ENCODE peak calls at places on chromosomes 11 and 22, in eight cellular contexts. A is adrenal gland, W is transverse colon, Y is heart left ventricle, P is K562, M is right lobe of liver, E is stomach, G is H1. C is an unnamed sample. For H3K4me1, the result is how much of the 10 kb centered on the place peaks cover.

GRCh38 chr11:62143727-62144126 is 19.9 kb downstream of the INCENP start:
- DNase-seq in A (no peak), W (no peak), Y (no peak), P (no peak), M (no peak), E (peak), G (no peak), C (no peak)

GRCh38 chr22:47406896-47407295 is 644.4 kb downstream of the TBC1D22A start:
- DNase-seq in A (no peak), W (no peak), Y (no peak), P (no peak), M (peak), E (no peak), G (no peak), C (no peak)

GRCh38 chr11:4560462-4560861 is 15.5 kb downstream of the OR52M1 start:
- DNase-seq in A (no peak), W (no peak), Y (no peak), P (no peak), M (no peak), E (no peak), G (no peak), C (no peak)

GRCh38 chr11:86809561-86809960 is 9.2 kb downstream of the PRSS23 start:
- DNase-seq in A (no peak), W (no peak), Y (no peak), P (no peak), M (no peak), E (no peak), G (no peak), C (no peak)

GRCh38 chr11:132228756-132229325 is 858.4 kb downstream of the NTM start:
- DNase-seq in A (no peak), W (no peak), Y (no peak), P (no peak), M (no peak), E (no peak), G (no peak), C (no peak)

GRCh38 chr11:67024410-67024809 is 1.5 kb downstream of the SYT12 start:
- DNase-seq in A (no peak), W (no peak), Y (no peak), P (no peak), M (no peak), E (no peak), G (no peak), C (no peak)

GRCh38 chr11:132402056-132402684 is 1031.8 kb downstream of the NTM start:
- DNase-seq in A (peak), W (peak), Y (peak), P (no peak), M (peak), E (no peak), G (peak), C (no peak)

GRCh38 chr11:63553759-63554158 is 9.4 kb downstream of the PLAAT2 start:
- DNase-seq in A (no peak), W (no peak), Y (no peak), P (no peak), M (no peak), E (no peak), G (no peak), C (no peak)

GRCh38 chr22:17120711-17121234 is 387 bp downstream of the TMEM121B start:
- DNase-seq in A (no peak), W (no peak), Y (no peak), P (peak), M (no peak), E (no peak), G (no peak), C (no peak)

GRCh38 chr11:73856001-73856663 is 20.5 kb downstream of the COA4 start:
- DNase-seq in A (no peak), W (no peak), Y (no peak), P (no peak), M (no peak), E (no peak), G (no peak), C (no peak)

GRCh38 chr22:22176929-22177616 is 67.5 kb upstream of the VPREB1 start:
- DNase-seq in A (no peak), W (no peak), Y (no peak), P (no peak), M (no peak), E (no peak), G (no peak), C (no peak)

GRCh38 chr11:102438311-102439062 is 14.1 kb downstream of the TMEM123 start:
- DNase-seq in A (no peak), W (no peak), Y (no peak), P (no peak), M (no peak), E (peak), G (no peak), C (no peak)

GRCh38 chr11:3880724-3881123 is 25.3 kb downstream of the STIM1 start:
- DNase-seq in A (no peak), W (no peak), Y (no peak), P (no peak), M (no peak), E (no peak), G (no peak), C (no peak)

GRCh38 chr22:39942433-39943213 is 17.6 kb upstream of the TMA7B start:
- DNase-seq in A (no peak), W (no peak), Y (no peak), P (no peak), M (no peak), E (no peak), G (no peak), C (no peak)

GRCh38 chr11:13140028-13140870 is 131.1 kb downstream of the RASSF10 start:
- DNase-seq in A (no peak), W (peak), Y (no peak), P (no peak), M (no peak), E (peak), G (no peak), C (no peak)

GRCh38 chr11:102157219-102157618 is 47.0 kb downstream of the YAP1 start:
- DNase-seq in A (peak), W (peak), Y (peak), P (no peak), M (no peak), E (peak), G (no peak), C (peak)

GRCh38 chr11:6568191-6568918 is 35.1 kb downstream of the RRP8 start:
- DNase-seq in A (peak), W (no peak), Y (peak), P (peak), M (no peak), E (peak), G (no peak), C (no peak)

GRCh38 chr11:68214173-68215086 is 1.3 kb upstream of the KMT5B start:
- DNase-seq in A (peak), W (peak), Y (no peak), P (no peak), M (peak), E (no peak), G (no peak), C (peak)
- TF ChIP-seq POLR2A in A (no peak), W (no peak), Y (no peak), P (no peak), M (no peak), E (no peak), G (no peak), C (no peak)

DNA sequence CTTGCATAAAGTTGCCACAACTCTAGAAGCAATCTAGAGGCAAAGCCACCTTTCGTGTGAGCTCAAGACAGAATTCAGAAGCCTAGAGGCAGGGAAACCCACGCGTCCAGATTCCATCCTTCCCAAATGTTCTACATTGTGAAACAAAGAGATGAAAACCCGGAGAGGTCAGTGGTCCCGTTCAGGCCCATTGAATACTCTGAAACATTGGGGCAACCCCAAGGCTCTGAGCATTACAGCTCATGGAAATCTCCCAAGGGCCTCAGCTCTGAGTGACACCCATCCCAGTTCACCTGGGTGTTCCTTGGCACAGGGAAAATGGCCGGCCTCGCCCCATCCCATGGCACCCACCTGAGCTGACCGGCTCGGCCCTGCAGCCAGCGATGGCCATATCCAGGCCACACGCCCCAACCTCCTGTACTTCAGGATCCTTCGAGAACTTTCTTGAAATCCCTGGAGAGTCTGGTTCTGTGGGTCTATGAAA is 128.6 kb upstream of the FGF3 start:
- DNase-seq in A (no peak), W (no peak), Y (no peak), P (no peak), M (peak), E (no peak), G (no peak), C (no peak)
- H3K4me1 ChIP-seq in A (under half), W (under half), Y (under half), P (half or more), M (under half), E (under half), G (under half), C (under half)

GRCh38 chr22:38504731-38505594 is 1.1 kb downstream of the DDX17 start:
- DNase-seq in A (peak), W (peak), Y (peak), P (peak), M (peak), E (peak), G (no peak), C (peak)
- TF ChIP-seq POLR2A in A (no peak), W (no peak), Y (no peak), P (peak), M (no peak), E (no peak), G (no peak), C (no peak)

GRCh38 chr11:108241370-108242037 is 18.6 kb downstream of the ATM start:
- DNase-seq in A (no peak), W (no peak), Y (no peak), P (no peak), M (no peak), E (no peak), G (no peak), C (no peak)

GRCh38 chr11:108235633-108236032 is 12.8 kb downstream of the ATM start:
- DNase-seq in A (no peak), W (no peak), Y (no peak), P (no peak), M (no peak), E (no peak), G (no peak), C (no peak)

GRCh38 chr11:108237058-108237481 is 14.2 kb downstream of the ATM start:
- DNase-seq in A (no peak), W (no peak), Y (no peak), P (no peak), M (no peak), E (no peak), G (no peak), C (no peak)

GRCh38 chr11:108242422-108242821 is 19.6 kb downstream of the ATM start:
- DNase-seq in A (no peak), W (no peak), Y (no peak), P (no peak), M (no peak), E (no peak), G (no peak), C (no peak)

DNA sequence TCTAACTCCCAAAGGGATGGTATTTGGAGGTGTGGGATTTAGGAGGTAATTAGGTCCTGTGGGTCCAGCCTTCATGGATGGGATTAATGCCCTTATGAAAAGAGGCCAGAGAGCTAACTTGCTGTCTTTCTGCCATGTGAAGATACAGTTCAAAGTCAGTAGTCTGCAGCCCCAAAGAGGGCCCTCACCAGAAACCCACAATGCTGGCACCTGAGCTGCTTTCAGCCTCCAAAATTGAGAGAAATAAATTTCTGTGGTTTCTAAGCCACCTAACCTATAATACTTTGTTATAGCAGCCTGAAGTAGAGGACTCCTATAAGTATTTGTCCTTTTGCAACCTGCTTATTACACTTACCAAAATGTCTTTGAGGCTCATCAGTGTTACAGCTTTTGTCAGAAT is 16.2 kb downstream of the ATM start:
- DNase-seq in A (no peak), W (no peak), Y (no peak), P (no peak), M (no peak), E (no peak), G (no peak), C (no peak)
- H3K4me1 ChIP-seq in A (under half), W (under half), Y (under half), P (under half), M (under half), E (under half), G (under half), C (under half)

GRCh38 chr11:65134240-65134951 is at the start of gene SYVN1:
- DNase-seq in A (peak), W (peak), Y (peak), P (peak), M (peak), E (peak), G (no peak), C (peak)
- TF ChIP-seq POLR2A in A (peak), W (peak), Y (peak), P (peak), M (peak), E (no peak), G (no peak), C (peak)

C was measured in uterus.